ENCODE peak calls at places on chromosomes 12 and 14, in eight cellular contexts. M is PC-3, U is IMR-90, N is SK-N-SH, E is GM12878, C is HepG2, Q is astrocyte, B is keratinocyte. D is an unnamed sample. For H3K36me3, the result is how much of the 10 kb centered on the place peaks cover.

GRCh38 chr12:82426586-82426985 is 68.3 kb downstream of the METTL25 start:
- DNase-seq in U (no peak), N (no peak), E (no peak), B (no peak), M (no peak), Q (no peak), C (no peak), D (no peak)

GRCh38 chr12:114167431-114167830 is 201.3 kb upstream of the RBM19 start:
- DNase-seq in B (no peak), M (no peak), C (no peak), U (peak), N (no peak), Q (peak), E (no peak), D (no peak)

GRCh38 chr14:73786632-73786941 is 65.0 kb upstream of the PTGR2 start:
- DNase-seq in U (peak), B (no peak), M (peak), E (no peak), C (no peak), Q (no peak), N (peak), D (peak)

GRCh38 chr12:23550753-23551152 is 398.7 kb downstream of the SOX5 start:
- DNase-seq in U (no peak), B (no peak), C (peak), N (no peak), Q (no peak), E (no peak), M (no peak), D (no peak)

GRCh38 chr14:28671425-28671824 is 95.2 kb upstream of the FOXG1 start:
- DNase-seq in N (no peak), U (peak), M (peak), B (no peak), Q (peak), E (no peak), C (no peak), D (no peak)

GRCh38 chr12:122978507-122978955 is 1.9 kb upstream of the ARL6IP4 start:
- DNase-seq in Q (no peak), M (no peak), E (no peak), C (no peak), U (no peak), N (no peak), B (no peak), D (no peak)

GRCh38 chr14:20683125-20683895 is 1.1 kb upstream of the RNASE4 start:
- DNase-seq in Q (peak), C (peak), E (peak), U (peak), B (peak), N (peak), M (peak), D (peak)

GRCh38 chr12:127479256-127479655 is 787.7 kb upstream of the TMEM132C start:
- DNase-seq in Q (peak), M (no peak), E (no peak), C (no peak), U (no peak), N (no peak), B (no peak), D (no peak)

GRCh38 chr12:66010787-66011547 is 119.6 kb downstream of the LLPH start:
- DNase-seq in Q (no peak), B (no peak), N (no peak), C (no peak), E (no peak), U (no peak), M (no peak), D (no peak)

GRCh38 chr14:81315344-81315743 is 84.8 kb downstream of the STON2 start:
- DNase-seq in B (no peak), M (no peak), E (no peak), C (no peak), Q (peak), N (no peak), U (no peak), D (no peak)

GRCh38 chr12:86698581-86698980 is 442.4 kb upstream of the MGAT4C start:
- DNase-seq in U (peak), B (no peak), N (no peak), Q (peak), M (no peak), C (no peak), E (no peak), D (no peak)

GRCh38 chr12:73307260-73307659 is 1035.1 kb downstream of the TRHDE start:
- DNase-seq in B (no peak), E (no peak), N (no peak), U (no peak), C (no peak), M (no peak), Q (no peak), D (no peak)

GRCh38 chr12:30824311-30824710 is 69.6 kb upstream of the CAPRIN2 start:
- DNase-seq in N (no peak), B (no peak), U (no peak), Q (no peak), C (no peak), M (no peak), E (no peak), D (no peak)

GRCh38 chr12:126617312-126617711 is 1552.1 kb downstream of the AACS start:
- DNase-seq in M (peak), Q (no peak), E (no peak), N (peak), U (no peak), B (no peak), C (no peak), D (no peak)

GRCh38 chr14:21626491-21627230 is 8.1 kb downstream of the OR10G2 start:
- DNase-seq in E (no peak), C (no peak), U (peak), N (no peak), M (peak), Q (no peak), B (no peak), D (no peak)

GRCh38 chr12:28017873-28018255 is 45.3 kb upstream of the PTHLH start:
- DNase-seq in C (no peak), E (no peak), B (no peak), U (no peak), N (no peak), M (no peak), Q (no peak), D (no peak)

GRCh38 chr12:88444481-88444880 is 135.8 kb downstream of the KITLG start:
- DNase-seq in Q (no peak), B (no peak), U (no peak), E (no peak), C (no peak), M (no peak), N (no peak), D (no peak)

GRCh38 chr12:108966378-108967151 is 54.3 kb downstream of the SVOP start:
- DNase-seq in B (no peak), C (no peak), U (no peak), Q (no peak), E (no peak), M (no peak), N (no peak), D (no peak)

GRCh38 chr12:95322335-95322734 is 104.7 kb downstream of the VEZT start:
- DNase-seq in U (peak), N (no peak), B (no peak), C (no peak), E (no peak), Q (no peak), M (no peak), D (no peak)

GRCh38 chr14:46999661-47000060 is 348.1 kb upstream of the RPL10L start:
- DNase-seq in B (peak), N (no peak), E (no peak), U (no peak), Q (no peak), M (no peak), C (no peak), D (no peak)

GRCh38 chr12:22271036-22271435 is 63.5 kb downstream of the ST8SIA1 start:
- DNase-seq in N (no peak), U (peak), E (no peak), M (peak), B (peak), C (no peak), Q (peak), D (no peak)

GRCh38 chr12:13896063-13896626 is 85.3 kb downstream of the GRIN2B start:
- DNase-seq in M (no peak), E (no peak), Q (no peak), B (no peak), C (no peak), U (no peak), N (no peak), D (no peak)
- H3K4me2 ChIP-seq in M (no peak), E (no peak), Q (no peak), B (no peak), C (no peak), U (no peak), N (no peak), D (no peak)

GRCh38 chr12:132117558-132117875 is 26.6 kb downstream of the DDX51 start:
- DNase-seq in E (no peak), C (no peak), U (no peak), N (peak), M (no peak), Q (no peak), B (no peak), D (no peak)
- H3K36me3 ChIP-seq in E (under half), C (under half), U (under half), N (under half), M (under half), Q (under half), B (under half), D (half or more)

GRCh38 chr12:101527682-101528081 is 52.5 kb downstream of the SPIC start:
- DNase-seq in U (no peak), Q (no peak), E (no peak), N (no peak), C (no peak), B (no peak), M (no peak), D (peak)
- H3K27ac ChIP-seq in U (no peak), Q (no peak), E (no peak), N (no peak), C (no peak), B (no peak), M (no peak), D (no peak)

DNA sequence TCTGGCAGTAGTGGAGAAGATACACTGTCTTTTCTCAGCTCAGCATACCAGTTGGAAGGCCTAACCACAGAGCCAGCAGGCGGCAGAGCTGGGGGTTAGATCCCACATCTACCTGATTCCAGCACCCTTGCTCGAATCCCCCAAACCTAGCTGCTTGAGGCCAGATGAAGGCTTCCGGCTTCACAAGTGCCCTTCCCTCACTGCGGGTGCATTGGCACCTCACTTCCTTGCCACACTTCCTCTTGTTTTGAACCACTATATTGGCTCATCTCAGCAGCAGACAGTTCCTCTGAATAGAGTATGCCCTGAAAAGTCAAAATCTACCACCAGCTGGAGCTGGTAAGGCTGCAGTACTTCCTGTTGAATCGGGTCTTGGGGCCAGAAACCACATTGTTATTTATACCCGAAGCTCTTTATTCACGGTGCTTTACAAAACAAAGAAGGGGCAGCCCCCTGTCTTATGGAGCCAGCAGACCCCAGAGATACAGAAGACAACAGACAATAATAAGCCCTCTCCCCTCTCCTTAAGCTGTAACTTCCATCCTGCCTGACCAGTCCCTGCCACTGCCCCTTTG is 233.7 kb downstream of the EFCAB11 start:
- DNase-seq in N (peak), B (no peak), E (peak), M (no peak), Q (no peak), U (no peak), C (no peak), D (peak)
- H3K4me2 ChIP-seq in N (no peak), B (no peak), E (peak), M (no peak), Q (no peak), U (no peak), C (no peak), D (peak)

GRCh38 chr14:40317690-40318089 is 885.5 kb upstream of the FBXO33 start:
- DNase-seq in B (no peak), E (no peak), M (peak), Q (no peak), C (no peak), N (no peak), U (no peak), D (no peak)
- H3K36me3 ChIP-seq in B (under half), E (under half), M (under half), Q (under half), C (under half), N (under half), U (under half), D (under half)

GRCh38 chr14:105198588-105198987 is 17.5 kb upstream of the NUDT14 start:
- DNase-seq in U (no peak), N (no peak), C (no peak), B (no peak), Q (no peak), M (no peak), E (no peak), D (no peak)
- H3K27ac ChIP-seq in U (no peak), N (no peak), C (no peak), B (no peak), Q (no peak), M (no peak), E (no peak), D (no peak)

GRCh38 chr12:64877363-64878004 is 53.0 kb downstream of the TBC1D30 start:
- DNase-seq in U (no peak), C (no peak), N (no peak), M (no peak), Q (no peak), B (no peak), E (peak), D (no peak)
- H3K4me2 ChIP-seq in U (no peak), C (no peak), N (no peak), M (no peak), Q (no peak), B (no peak), E (peak), D (no peak)